ENCODE peak calls at places on chromosomes 12 and 14, in ten cellular contexts. E is thoracic aorta, K is NCI-H774, R is NCI-H1092 treated with DMSO at 0.1 percent for 48 hours, Z is ureter, J is EH, Q is tibial artery, B is Caco-2, O is ELF-1, U is right cardiac atrium. H is an unnamed sample.

GRCh38 chr14:64937821-64938193 is 4.7 kb downstream of the GPX2 start:
- DNase-seq in U (no peak), Z (no peak), K (no peak), R (no peak), E (no peak), Q (no peak), B (no peak), J (peak; percentile 33), O (no peak), H (no peak)

GRCh38 chr12:93429448-93429847 is 12.3 kb downstream of the UBE2N start:
- DNase-seq in Z (no peak), E (no peak), K (no peak), Q (no peak), U (no peak), B (no peak), R (no peak), O (no peak), J (no peak), H (no peak)

GRCh38 chr14:82094819-82095218 is 561.2 kb upstream of the SEL1L start:
- DNase-seq in J (no peak), O (no peak), Z (no peak), U (no peak), Q (no peak), R (peak; percentile 73), K (no peak), B (no peak), E (no peak), H (no peak)

GRCh38 chr12:69405466-69405865 is 45.9 kb downstream of the YEATS4 start:
- DNase-seq in J (peak; percentile 98), O (peak; percentile 12), E (no peak), B (peak; percentile 46), U (no peak), Q (peak; percentile 33), K (no peak), Z (no peak), R (no peak), H (no peak)

GRCh38 chr12:119727600-119728436 is 59.9 kb downstream of the PRKAB1 start:
- DNase-seq in B (no peak), Q (no peak), E (no peak), U (no peak), O (no peak), Z (no peak), K (no peak), J (peak; percentile 6), R (no peak), H (no peak)

GRCh38 chr14:76432967-76433752 is 57.2 kb downstream of the ESRRB start:
- DNase-seq in E (no peak), U (no peak), K (no peak), J (no peak), O (peak; percentile 80), R (no peak), Z (no peak), B (no peak), Q (no peak), H (no peak)

GRCh38 chr12:14665354-14666348 is 30.7 kb downstream of the GUCY2C start:
- DNase-seq in U (no peak), O (peak; percentile 78), K (no peak), Z (no peak), E (no peak), B (no peak), R (no peak), Q (no peak), J (no peak), H (no peak)

GRCh38 chr12:12194206-12194605 is 72.6 kb downstream of the LRP6 start:
- DNase-seq in Q (no peak), O (no peak), U (no peak), K (no peak), B (no peak), Z (no peak), J (peak; percentile 65), E (no peak), R (no peak), H (no peak)

GRCh38 chr14:68733086-68733621 is 59.7 kb downstream of the ZFP36L1 start:
- DNase-seq in O (no peak), J (no peak), K (no peak), E (no peak), R (no peak), Z (no peak), B (no peak), U (no peak), Q (peak; percentile 55), H (no peak)

GRCh38 chr12:52395761-52396434 is 10.2 kb downstream of the KRT82 start:
- DNase-seq in E (no peak), Z (no peak), K (peak; percentile 29), O (peak; percentile 92), J (peak; percentile 54), B (peak; percentile 84), U (no peak), Q (no peak), R (no peak), H (peak; percentile 61)

GRCh38 chr12:27552235-27552634 is 28.2 kb downstream of the PPFIBP1 start:
- DNase-seq in Q (no peak), O (no peak), U (no peak), K (no peak), J (no peak), Z (no peak), E (no peak), B (no peak), R (no peak), H (no peak)

GRCh38 chr12:59164991-59165718 is 244.9 kb upstream of the LRIG3 start:
- DNase-seq in Q (no peak), R (peak; percentile 26), J (peak; percentile 66), B (peak; percentile 32), U (no peak), E (no peak), K (no peak), O (peak; percentile 24), Z (no peak), H (peak; percentile 3)

H was measured in HuH-7.5.